ENCODE peak calls at places on chromosomes 3 and 15, in ten cellular contexts. One of them, this sample, is unnamed.

GRCh38 chr15:45254405-45255293 is 2.6 kb downstream of the SLC28A2 start:
- DNase-seq in naive thymus-derived CD8-positive, alpha-beta T cell: no peak
- DNase-seq in SJSA1: no peak
- DNase-seq in cardiac muscle cell: no peak
- DNase-seq in T-helper 17 cell: no peak
- DNase-seq in B cell: no peak
- DNase-seq in stimulated activated CD8-positive, alpha-beta memory T cell treated with anti-CD3 and anti-CD28 coated beads, Interleukin-15, amount 100 ng/mL, for 48 hours: no peak
- DNase-seq in SHP77: no peak
- DNase-seq in GM23248: peak; percentile 50
- DNase-seq in NCI-H2081: no peak
- DNase-seq in this sample: no peak

GRCh38 chr3:187954486-187955075 is 199.4 kb upstream of the LPP start:
- DNase-seq in B cell: no peak
- DNase-seq in stimulated activated CD8-positive, alpha-beta memory T cell treated with anti-CD3 and anti-CD28 coated beads, Interleukin-15, amount 100 ng/mL, for 48 hours: no peak
- DNase-seq in cardiac muscle cell: peak; percentile 60
- DNase-seq in GM23248: peak; percentile 92
- DNase-seq in SJSA1: peak; percentile 1
- DNase-seq in NCI-H2081: no peak
- DNase-seq in naive thymus-derived CD8-positive, alpha-beta T cell: no peak
- DNase-seq in SHP77: no peak
- DNase-seq in T-helper 17 cell: no peak
- DNase-seq in this sample: no peak

GRCh38 chr3:99842826-99843589 is 25.3 kb downstream of the CMSS1 start:
- DNase-seq in cardiac muscle cell: peak; percentile 78
- DNase-seq in stimulated activated CD8-positive, alpha-beta memory T cell treated with anti-CD3 and anti-CD28 coated beads, Interleukin-15, amount 100 ng/mL, for 48 hours: no peak
- DNase-seq in GM23248: peak; percentile 78
- DNase-seq in B cell: no peak
- DNase-seq in SHP77: peak; percentile 7
- DNase-seq in T-helper 17 cell: no peak
- DNase-seq in naive thymus-derived CD8-positive, alpha-beta T cell: no peak
- DNase-seq in NCI-H2081: peak; percentile 68
- DNase-seq in SJSA1: peak; percentile 54
- DNase-seq in this sample: peak; percentile 25

GRCh38 chr3:186054481-186055399 is 54.1 kb downstream of the ETV5 start:
- DNase-seq in SJSA1: no peak
- DNase-seq in B cell: no peak
- DNase-seq in stimulated activated CD8-positive, alpha-beta memory T cell treated with anti-CD3 and anti-CD28 coated beads, Interleukin-15, amount 100 ng/mL, for 48 hours: no peak
- DNase-seq in naive thymus-derived CD8-positive, alpha-beta T cell: no peak
- DNase-seq in T-helper 17 cell: no peak
- DNase-seq in SHP77: no peak
- DNase-seq in cardiac muscle cell: no peak
- DNase-seq in GM23248: no peak
- DNase-seq in NCI-H2081: no peak
- DNase-seq in this sample: no peak

GRCh38 chr3:150049317-150049716 is 78.6 kb upstream of the PFN2 start:
- DNase-seq in T-helper 17 cell: no peak
- DNase-seq in SJSA1: peak; percentile 50
- DNase-seq in SHP77: no peak
- DNase-seq in naive thymus-derived CD8-positive, alpha-beta T cell: no peak
- DNase-seq in NCI-H2081: no peak
- DNase-seq in GM23248: no peak
- DNase-seq in B cell: no peak
- DNase-seq in stimulated activated CD8-positive, alpha-beta memory T cell treated with anti-CD3 and anti-CD28 coated beads, Interleukin-15, amount 100 ng/mL, for 48 hours: no peak
- DNase-seq in cardiac muscle cell: no peak
- DNase-seq in this sample: no peak

GRCh38 chr15:78306176-78306774 is 6.9 kb upstream of the SKIC8 start:
- DNase-seq in GM23248: peak; percentile 77
- DNase-seq in T-helper 17 cell: no peak
- DNase-seq in stimulated activated CD8-positive, alpha-beta memory T cell treated with anti-CD3 and anti-CD28 coated beads, Interleukin-15, amount 100 ng/mL, for 48 hours: no peak
- DNase-seq in naive thymus-derived CD8-positive, alpha-beta T cell: no peak
- DNase-seq in NCI-H2081: no peak
- DNase-seq in SHP77: no peak
- DNase-seq in B cell: no peak
- DNase-seq in SJSA1: peak; percentile 70
- DNase-seq in cardiac muscle cell: peak; percentile 84
- DNase-seq in this sample: no peak

GRCh38 chr15:71975816-71976150 is 142.2 kb downstream of the MYO9A start:
- DNase-seq in SJSA1: no peak
- DNase-seq in cardiac muscle cell: no peak
- DNase-seq in B cell: no peak
- DNase-seq in GM23248: no peak
- DNase-seq in stimulated activated CD8-positive, alpha-beta memory T cell treated with anti-CD3 and anti-CD28 coated beads, Interleukin-15, amount 100 ng/mL, for 48 hours: no peak
- DNase-seq in SHP77: no peak
- DNase-seq in naive thymus-derived CD8-positive, alpha-beta T cell: no peak
- DNase-seq in T-helper 17 cell: no peak
- DNase-seq in NCI-H2081: no peak
- DNase-seq in this sample: no peak

GRCh38 chr3:120625199-120625598 is 29.1 kb downstream of the NDUFB4 start:
- DNase-seq in GM23248: peak; percentile 25
- DNase-seq in naive thymus-derived CD8-positive, alpha-beta T cell: no peak
- DNase-seq in T-helper 17 cell: no peak
- DNase-seq in stimulated activated CD8-positive, alpha-beta memory T cell treated with anti-CD3 and anti-CD28 coated beads, Interleukin-15, amount 100 ng/mL, for 48 hours: no peak
- DNase-seq in SHP77: no peak
- DNase-seq in NCI-H2081: no peak
- DNase-seq in SJSA1: no peak
- DNase-seq in cardiac muscle cell: no peak
- DNase-seq in B cell: no peak
- DNase-seq in this sample: no peak

GRCh38 chr3:116007000-116007399 is 383.7 kb downstream of the GAP43 start:
- DNase-seq in stimulated activated CD8-positive, alpha-beta memory T cell treated with anti-CD3 and anti-CD28 coated beads, Interleukin-15, amount 100 ng/mL, for 48 hours: no peak
- DNase-seq in B cell: no peak
- DNase-seq in SJSA1: no peak
- DNase-seq in GM23248: peak; percentile 14
- DNase-seq in cardiac muscle cell: no peak
- DNase-seq in SHP77: no peak
- DNase-seq in T-helper 17 cell: no peak
- DNase-seq in NCI-H2081: no peak
- DNase-seq in naive thymus-derived CD8-positive, alpha-beta T cell: no peak
- DNase-seq in this sample: no peak

GRCh38 chr15:85427286-85428028 is 47.1 kb downstream of the AKAP13 start:
- DNase-seq in NCI-H2081: no peak
- DNase-seq in GM23248: no peak
- DNase-seq in stimulated activated CD8-positive, alpha-beta memory T cell treated with anti-CD3 and anti-CD28 coated beads, Interleukin-15, amount 100 ng/mL, for 48 hours: no peak
- DNase-seq in cardiac muscle cell: no peak
- DNase-seq in T-helper 17 cell: no peak
- DNase-seq in naive thymus-derived CD8-positive, alpha-beta T cell: no peak
- DNase-seq in B cell: no peak
- DNase-seq in SHP77: no peak
- DNase-seq in SJSA1: no peak
- DNase-seq in this sample: no peak

GRCh38 chr15:26449296-26449695 is 323.6 kb downstream of the GABRB3 start:
- DNase-seq in B cell: no peak
- DNase-seq in GM23248: peak; percentile 1
- DNase-seq in SJSA1: no peak
- DNase-seq in naive thymus-derived CD8-positive, alpha-beta T cell: no peak
- DNase-seq in NCI-H2081: no peak
- DNase-seq in cardiac muscle cell: no peak
- DNase-seq in T-helper 17 cell: no peak
- DNase-seq in SHP77: no peak
- DNase-seq in stimulated activated CD8-positive, alpha-beta memory T cell treated with anti-CD3 and anti-CD28 coated beads, Interleukin-15, amount 100 ng/mL, for 48 hours: no peak
- DNase-seq in this sample: no peak

GRCh38 chr15:80559320-80559693 is 135.8 kb upstream of the ABHD17C start:
- DNase-seq in naive thymus-derived CD8-positive, alpha-beta T cell: no peak
- DNase-seq in B cell: no peak
- DNase-seq in T-helper 17 cell: no peak
- DNase-seq in cardiac muscle cell: no peak
- DNase-seq in stimulated activated CD8-positive, alpha-beta memory T cell treated with anti-CD3 and anti-CD28 coated beads, Interleukin-15, amount 100 ng/mL, for 48 hours: no peak
- DNase-seq in SHP77: no peak
- DNase-seq in NCI-H2081: no peak
- DNase-seq in SJSA1: no peak
- DNase-seq in GM23248: no peak
- DNase-seq in this sample: no peak

GRCh38 chr3:49006591-49007067 is 562 bp upstream of the WDR6 start:
- DNase-seq in B cell: no peak
- DNase-seq in SHP77: no peak
- DNase-seq in T-helper 17 cell: no peak
- DNase-seq in GM23248: peak; percentile 76
- DNase-seq in SJSA1: no peak
- DNase-seq in naive thymus-derived CD8-positive, alpha-beta T cell: no peak
- DNase-seq in NCI-H2081: peak; percentile 27
- DNase-seq in cardiac muscle cell: peak; percentile 72
- DNase-seq in stimulated activated CD8-positive, alpha-beta memory T cell treated with anti-CD3 and anti-CD28 coated beads, Interleukin-15, amount 100 ng/mL, for 48 hours: no peak
- DNase-seq in this sample: no peak

GRCh38 chr3:45946307-45946706 is 3.0 kb downstream of the CXCR6 start:
- DNase-seq in T-helper 17 cell: no peak
- DNase-seq in GM23248: peak; percentile 45
- DNase-seq in NCI-H2081: no peak
- DNase-seq in naive thymus-derived CD8-positive, alpha-beta T cell: peak; percentile 14
- DNase-seq in B cell: no peak
- DNase-seq in cardiac muscle cell: no peak
- DNase-seq in SJSA1: no peak
- DNase-seq in stimulated activated CD8-positive, alpha-beta memory T cell treated with anti-CD3 and anti-CD28 coated beads, Interleukin-15, amount 100 ng/mL, for 48 hours: no peak
- DNase-seq in SHP77: no peak
- DNase-seq in this sample: no peak

GRCh38 chr15:48451736-48452135 is 120.5 kb downstream of the DUT start:
- DNase-seq in SJSA1: no peak
- DNase-seq in stimulated activated CD8-positive, alpha-beta memory T cell treated with anti-CD3 and anti-CD28 coated beads, Interleukin-15, amount 100 ng/mL, for 48 hours: no peak
- DNase-seq in T-helper 17 cell: no peak
- DNase-seq in naive thymus-derived CD8-positive, alpha-beta T cell: no peak
- DNase-seq in SHP77: no peak
- DNase-seq in NCI-H2081: no peak
- DNase-seq in GM23248: no peak
- DNase-seq in cardiac muscle cell: no peak
- DNase-seq in B cell: no peak
- DNase-seq in this sample: no peak

GRCh38 chr3:62876064-62876463 is 848 bp upstream of the CADPS start:
- DNase-seq in T-helper 17 cell: no peak
- DNase-seq in stimulated activated CD8-positive, alpha-beta memory T cell treated with anti-CD3 and anti-CD28 coated beads, Interleukin-15, amount 100 ng/mL, for 48 hours: no peak
- DNase-seq in B cell: no peak
- DNase-seq in SJSA1: no peak
- DNase-seq in SHP77: no peak
- DNase-seq in GM23248: peak; percentile 77
- DNase-seq in NCI-H2081: peak; percentile 26
- DNase-seq in naive thymus-derived CD8-positive, alpha-beta T cell: no peak
- DNase-seq in cardiac muscle cell: peak; percentile 56
- DNase-seq in this sample: peak; percentile 26

This sample was measured in GM20000.